ENCODE peak calls at places on chromosomes 2 and 18, in six cellular contexts. M is BJ, T is body of pancreas, C is tibial artery, Z is WTC11, O is glutamatergic neuron. H is an unnamed sample.

GRCh38 chr2:188291142-188291616 is 495 bp upstream of the GULP1 start:
- DNase-seq in O (no peak), C (no peak), M (no peak), Z (no peak), T (peak), H (peak)

GRCh38 chr2:72175636-72176035 is 28.0 kb upstream of the CYP26B1 start:
- DNase-seq in O (no peak), T (no peak), M (no peak), Z (no peak), C (no peak), H (no peak)

GRCh38 chr2:100988630-100989417 is 13.3 kb upstream of the RPL31 start:
- DNase-seq in C (no peak), M (no peak), T (no peak), Z (no peak), O (no peak), H (no peak)

GRCh38 chr2:130341562-130342019 is 1.1 kb upstream of the IMP4 start:
- DNase-seq in Z (no peak), C (no peak), T (peak), O (no peak), M (no peak), H (peak)

GRCh38 chr2:195027947-195028346 is 629.1 kb upstream of the SLC39A10 start:
- DNase-seq in M (no peak), T (no peak), Z (no peak), C (no peak), O (no peak), H (peak)

GRCh38 chr18:40452599-40452998 is 1502.4 kb upstream of the PIK3C3 start:
- DNase-seq in T (no peak), C (no peak), Z (no peak), O (no peak), M (no peak), H (no peak)

GRCh38 chr2:191056218-191056617 is 42.2 kb upstream of the STAT1 start:
- DNase-seq in T (no peak), C (no peak), M (no peak), Z (no peak), O (no peak), H (no peak)

GRCh38 chr2:236764716-236765115 is 195.1 kb downstream of the ACKR3 start:
- DNase-seq in M (no peak), O (no peak), Z (no peak), T (no peak), C (no peak), H (no peak)

GRCh38 chr2:236840215-236840614 is 245.5 kb upstream of the COPS8 start:
- DNase-seq in Z (no peak), C (no peak), M (peak), O (no peak), T (no peak), H (no peak)

GRCh38 chr2:223820549-223820948 is 16.8 kb downstream of the AP1S3 start:
- DNase-seq in O (no peak), C (no peak), M (no peak), T (no peak), Z (no peak), H (no peak)

GRCh38 chr2:100840519-100840918 is 20.6 kb downstream of the NPAS2 start:
- DNase-seq in O (no peak), M (no peak), Z (no peak), C (no peak), T (no peak), H (no peak)

GRCh38 chr2:70367722-70368323 is 66.0 kb upstream of the FAM136A start:
- DNase-seq in M (no peak), Z (peak), T (peak), O (no peak), C (no peak), H (peak)

GRCh38 chr2:201964631-201965206 is 68.9 kb upstream of the FZD7 start:
- DNase-seq in C (no peak), Z (no peak), O (no peak), T (no peak), M (no peak), H (no peak)

GRCh38 chr2:104028066-104028465 is 825.8 kb upstream of the POU3F3 start:
- DNase-seq in T (no peak), Z (no peak), O (no peak), M (no peak), C (no peak), H (no peak)

GRCh38 chr18:67145586-67146292 is 370.8 kb downstream of the DSEL start:
- DNase-seq in T (no peak), C (no peak), O (no peak), M (no peak), Z (no peak), H (no peak)

GRCh38 chr2:133424876-133425275 is 143.4 kb downstream of the NCKAP5 start:
- DNase-seq in C (no peak), T (peak), M (no peak), Z (no peak), O (no peak), H (peak)

GRCh38 chr2:98769784-98770183 is 38.9 kb upstream of the MGAT4A start:
- DNase-seq in Z (no peak), M (no peak), T (peak), C (no peak), O (peak), H (peak)

GRCh38 chr2:128995086-128995485 is 676.4 kb upstream of the HS6ST1 start:
- DNase-seq in O (no peak), Z (no peak), T (no peak), C (no peak), M (no peak), H (no peak)

GRCh38 chr2:203603451-203604389 is 68.6 kb upstream of the RAPH1 start:
- DNase-seq in M (no peak), Z (no peak), O (no peak), T (no peak), C (no peak), H (no peak)

DNA sequence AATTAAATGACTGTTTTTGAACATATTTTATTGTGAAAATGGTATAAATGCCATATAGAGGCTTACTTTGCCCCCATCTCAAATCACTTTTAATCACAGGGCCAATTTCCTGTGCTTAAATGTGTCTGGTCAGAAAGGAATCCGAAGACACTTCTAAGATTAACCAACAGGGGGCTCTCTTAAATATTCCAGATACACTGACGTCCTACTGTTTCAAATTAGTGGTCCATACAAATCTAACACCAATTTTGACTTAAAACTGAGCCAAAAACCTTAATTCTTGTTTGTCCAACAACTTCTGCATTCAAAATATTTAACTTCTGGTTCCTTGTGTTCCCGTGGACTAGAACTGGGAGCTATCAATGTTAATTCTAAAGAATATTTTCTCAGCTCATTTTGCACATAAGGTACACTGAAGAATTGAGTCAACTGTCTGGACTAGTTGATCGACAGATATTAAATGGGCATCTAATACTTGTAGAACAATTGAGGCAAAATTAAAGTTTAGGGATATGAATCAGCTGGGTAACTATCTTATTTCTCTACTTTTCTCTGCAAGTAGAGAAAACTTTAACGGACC is 557.5 kb downstream of the ARHGAP15 start:
- DNase-seq in C (no peak), M (no peak), Z (no peak), T (no peak), O (no peak), H (peak)
- TF ChIP-seq CTCF in C (peak), M (peak), Z (peak), T (peak), O (peak), H (peak)

GRCh38 chr18:34901299-34901698 is 139.9 kb upstream of the MAPRE2 start:
- DNase-seq in C (no peak), T (no peak), Z (no peak), M (no peak), O (no peak), H (no peak)
- TF ChIP-seq CTCF in C (peak), T (no peak), Z (no peak), M (no peak), O (no peak), H (no peak)

GRCh38 chr2:37982147-37982582 is 57.1 kb downstream of the RMDN2 start:
- DNase-seq in Z (peak), C (peak), O (peak), M (peak), T (peak), H (peak)
- TF ChIP-seq CTCF in Z (peak), C (peak), O (peak), M (peak), T (peak), H (peak)

DNA sequence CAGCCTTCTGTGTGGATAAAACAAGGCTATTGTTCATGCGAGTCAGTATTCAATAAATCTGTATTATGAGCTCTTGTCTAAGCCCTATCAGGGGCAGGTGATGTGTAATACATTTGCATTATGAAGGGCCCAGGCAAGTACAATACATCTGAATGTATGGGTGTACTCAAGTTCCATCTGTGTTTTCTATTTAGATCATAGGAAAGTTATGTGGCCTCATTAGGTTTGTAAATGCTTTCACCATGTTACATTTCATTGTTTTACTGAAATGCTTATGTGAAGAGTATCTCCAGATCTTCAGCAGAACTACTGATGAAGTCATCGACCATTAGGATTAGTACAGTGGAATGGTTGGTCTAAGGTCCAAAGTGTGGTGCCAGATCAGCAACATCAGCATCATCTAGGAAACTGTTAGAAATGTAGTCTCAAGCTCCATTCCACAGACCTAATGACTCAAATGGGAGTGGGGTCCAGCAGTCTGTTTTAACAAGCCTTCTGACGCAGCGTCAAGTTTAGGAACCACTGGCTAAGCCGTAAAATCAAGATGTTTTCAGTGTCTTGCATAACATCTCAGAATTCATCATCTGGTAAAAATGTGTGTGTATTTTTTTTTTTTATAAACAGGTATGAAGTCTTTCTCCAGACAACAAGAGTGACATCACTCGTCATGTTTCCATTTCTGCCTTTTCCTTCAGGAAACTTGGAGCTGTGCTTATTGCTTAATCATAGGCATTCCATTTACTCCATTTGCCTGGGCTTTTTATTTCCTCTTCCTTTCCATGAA is 80.5 kb downstream of the LYPD6 start:
- DNase-seq in M (peak), Z (no peak), C (no peak), T (no peak), O (no peak), H (no peak)
- TF ChIP-seq CTCF in M (no peak), Z (no peak), C (no peak), T (no peak), O (no peak), H (no peak)

GRCh38 chr2:9230051-9230802 is 23.6 kb downstream of the ASAP2 start:
- DNase-seq in T (peak), M (no peak), Z (no peak), O (peak), C (no peak), H (no peak)
- TF ChIP-seq CTCF in T (no peak), M (peak), Z (no peak), O (no peak), C (no peak), H (no peak)

GRCh38 chr2:23636412-23636811 is 251.4 kb downstream of the KLHL29 start:
- DNase-seq in C (peak), M (no peak), T (no peak), O (no peak), Z (peak), H (no peak)
- TF ChIP-seq CTCF in C (peak), M (peak), T (no peak), O (no peak), Z (no peak), H (no peak)

GRCh38 chr2:232522014-232522854 is 2.0 kb downstream of the PRSS56 start:
- DNase-seq in O (peak), M (no peak), Z (peak), T (peak), C (no peak), H (peak)
- TF ChIP-seq CTCF in O (peak), M (peak), Z (peak), T (peak), C (peak), H (peak)

DNA sequence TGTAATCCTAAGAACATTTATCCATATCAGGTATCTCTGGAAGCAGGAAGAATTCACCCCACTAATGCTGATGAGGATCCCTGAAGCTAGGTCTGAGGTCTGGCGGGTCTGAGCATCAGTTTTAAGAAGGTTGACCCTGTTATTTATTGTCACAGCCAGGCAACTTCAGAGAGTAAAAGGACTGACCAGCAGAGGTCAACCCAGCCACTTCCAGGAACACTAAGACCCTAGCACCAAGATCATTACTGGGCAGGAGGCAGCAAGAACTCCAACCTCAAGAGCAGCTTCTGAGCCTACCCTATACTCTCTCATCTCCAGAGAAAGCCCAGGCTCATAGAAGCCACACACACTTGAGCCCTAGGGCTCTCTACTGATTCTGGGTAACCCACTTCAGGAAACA is 901.4 kb downstream of the DCDC2C start:
- DNase-seq in O (no peak), C (no peak), T (no peak), Z (no peak), M (no peak), H (no peak)
- TF ChIP-seq CTCF in O (no peak), C (no peak), T (no peak), Z (no peak), M (no peak), H (no peak)

GRCh38 chr2:143575340-143575739 is 446.1 kb downstream of the ARHGAP15 start:
- DNase-seq in M (no peak), C (no peak), T (no peak), Z (peak), O (no peak), H (peak)
- TF ChIP-seq CTCF in M (peak), C (no peak), T (no peak), Z (peak), O (no peak), H (no peak)

H was measured in Calu3.